ENCODE peak calls at places on chromosomes 6 and 20, in six cellular contexts. I is mucosa of gallbladder; Y is mesendoderm; V is AG08396; W is trophoblast cell; F is stimulated activated CD8-positive, alpha-beta memory T cell treated with anti-CD3 and anti-CD28 coated beads, Interleukin-15, amount 100 ng/mL, for 24 hours. L is an unnamed sample.
A peak's percentile ranks its signal among the peaks of the same experiment; 100 is the strongest.

GRCh38 chr6:35302604-35303218 is 5.1 kb downstream of the DEF6 start:
- DNase-seq in I (peak; percentile 48), Y (peak; percentile 81), V (no peak), W (peak; percentile 29), F (no peak), L (peak; percentile 50)

GRCh38 chr20:62066983-62067433 is 1.3 kb upstream of the TAF4 start:
- DNase-seq in I (no peak), Y (peak; percentile 48), V (peak; percentile 47), W (peak; percentile 20), F (no peak), L (peak; percentile 68)

GRCh38 chr6:26003102-26003694 is 40.6 kb downstream of the TRIM38 start:
- DNase-seq in I (peak; percentile 59), Y (peak; percentile 70), V (peak; percentile 66), W (peak; percentile 78), F (no peak), L (peak; percentile 73)

GRCh38 chr6:39085129-39085528 is 29.9 kb downstream of the SAYSD1 start:
- DNase-seq in I (no peak), Y (peak; percentile 59), V (no peak), W (no peak), F (no peak), L (no peak)

GRCh38 chr6:52735071-52735470 is 28.2 kb downstream of the GSTA2 start:
- DNase-seq in I (peak; percentile 63), Y (no peak), V (no peak), W (no peak), F (no peak), L (peak; percentile 48)

GRCh38 chr6:159572344-159573120 is 120.5 kb downstream of the SOD2 start:
- DNase-seq in I (no peak), Y (no peak), V (no peak), W (no peak), F (no peak), L (no peak)

GRCh38 chr6:155107432-155108069 is 112.4 kb downstream of the TIAM2 start:
- DNase-seq in I (no peak), Y (no peak), V (no peak), W (no peak), F (no peak), L (no peak)

GRCh38 chr6:73207221-73207837 is 18.0 kb downstream of the KHDC1L start:
- DNase-seq in I (no peak), Y (no peak), V (no peak), W (no peak), F (no peak), L (no peak)

GRCh38 chr6:130928993-130929678 is 101.9 kb downstream of the SMLR1 start:
- DNase-seq in I (no peak), Y (no peak), V (peak; percentile 41), W (no peak), F (no peak), L (no peak)

GRCh38 chr6:50922579-50923525 is 104.2 kb downstream of the TFAP2B start:
- DNase-seq in I (no peak), Y (no peak), V (no peak), W (no peak), F (no peak), L (no peak)

GRCh38 chr20:2713285-2713684 is 20.7 kb downstream of the EBF4 start:
- DNase-seq in I (no peak), Y (peak; percentile 28), V (no peak), W (no peak), F (no peak), L (no peak)

GRCh38 chr6:148345578-148345977 is 2.9 kb downstream of the SASH1 start:
- DNase-seq in I (no peak), Y (no peak), V (no peak), W (peak; percentile 51), F (no peak), L (no peak)

GRCh38 chr6:42254505-42254904 is 36.8 kb upstream of the MRPS10 start:
- DNase-seq in I (no peak), Y (no peak), V (no peak), W (no peak), F (no peak), L (no peak)

GRCh38 chr20:62292115-62292514 is 10.7 kb upstream of the ADRM1 start:
- DNase-seq in I (no peak), Y (no peak), V (no peak), W (no peak), F (no peak), L (no peak)

GRCh38 chr6:42316390-42316970 is 98.8 kb upstream of the MRPS10 start:
- DNase-seq in I (peak; percentile 42), Y (peak; percentile 89), V (peak; percentile 26), W (no peak), F (no peak), L (peak; percentile 41)

GRCh38 chr6:41503841-41504525 is 42.2 kb upstream of the FOXP4 start:
- DNase-seq in I (no peak), Y (peak; percentile 79), V (peak; percentile 54), W (no peak), F (no peak), L (peak; percentile 68)

GRCh38 chr6:166411721-166412151 is 29.0 kb upstream of the MPC1 start:
- DNase-seq in I (no peak), Y (no peak), V (no peak), W (no peak), F (no peak), L (no peak)

GRCh38 chr20:63141531-63141930 is 74.4 kb downstream of the YTHDF1 start:
- DNase-seq in I (no peak), Y (no peak), V (no peak), W (no peak), F (no peak), L (no peak)

GRCh38 chr20:33925867-33926266 is 67.8 kb upstream of the RALY start:
- DNase-seq in I (no peak), Y (no peak), V (no peak), W (no peak), F (no peak), L (no peak)

GRCh38 chr6:113464959-113465358 is 392.2 kb upstream of the MARCKS start:
- DNase-seq in I (no peak), Y (peak; percentile 22), V (peak; percentile 28), W (peak; percentile 53), F (no peak), L (peak; percentile 28)

GRCh38 chr6:157456524-157456829 is 75.5 kb downstream of the ZDHHC14 start:
- DNase-seq in I (no peak), Y (no peak), V (no peak), W (peak; percentile 92), F (no peak), L (no peak)

GRCh38 chr6:108163267-108163643 is 2.6 kb upstream of the NR2E1 start:
- DNase-seq in I (no peak), Y (no peak), V (no peak), W (peak; percentile 30), F (no peak), L (no peak)

GRCh38 chr6:45625191-45625664 is 247.5 kb upstream of the SUPT3H start:
- DNase-seq in I (no peak), Y (no peak), V (no peak), W (no peak), F (no peak), L (no peak)

GRCh38 chr6:27616313-27617045 is 143.6 kb upstream of the ZNF184 start:
- DNase-seq in I (no peak), Y (no peak), V (no peak), W (no peak), F (no peak), L (no peak)

GRCh38 chr20:1619861-1620444 is at the start of gene SIRPB1:
- DNase-seq in I (peak; percentile 58), Y (no peak), V (no peak), W (peak; percentile 0), F (no peak), L (peak; percentile 2)

GRCh38 chr20:37575884-37576283 is 48.2 kb upstream of the BLCAP start:
- DNase-seq in I (no peak), Y (no peak), V (no peak), W (no peak), F (no peak), L (no peak)

GRCh38 chr6:109595998-109596397 is 95.0 kb downstream of the AK9 start:
- DNase-seq in I (no peak), Y (peak; percentile 73), V (peak; percentile 22), W (peak; percentile 44), F (no peak), L (peak; percentile 31)

GRCh38 chr20:60057123-60057865 is 99.1 kb downstream of the CDH26 start:
- DNase-seq in I (peak; percentile 55), Y (peak; percentile 89), V (peak; percentile 70), W (peak; percentile 72), F (no peak), L (peak; percentile 83)

GRCh38 chr6:95091823-95092436 is 485.4 kb upstream of the MANEA start:
- DNase-seq in I (no peak), Y (peak; percentile 69), V (peak; percentile 6), W (peak; percentile 76), F (no peak), L (peak; percentile 65)

GRCh38 chr6:140744648-140745320 is 1370.3 kb upstream of the CITED2 start:
- DNase-seq in I (peak; percentile 52), Y (no peak), V (peak; percentile 44), W (peak; percentile 19), F (no peak), L (no peak)

GRCh38 chr6:10412165-10412947 is 2.5 kb downstream of the TFAP2A start:
- DNase-seq in I (no peak), Y (peak; percentile 93), V (peak; percentile 67), W (peak; percentile 79), F (no peak), L (peak; percentile 81)

L was measured in hepatocyte.